ENCODE peak calls at places on chromosome 11, in eight cellular contexts. O, P, T, G, X, U, W and C are unnamed samples.

GRCh38 chr11:416051-416756 is 1.4 kb upstream of the SIGIRR start:
- DNase-seq in G (no peak), U (no peak), P (no peak), T (no peak), O (no peak), W (no peak), X (no peak), C (no peak)

GRCh38 chr11:117668291-117668690 is 128.7 kb downstream of the DSCAML1 start:
- DNase-seq in U (peak), O (no peak), P (no peak), G (no peak), T (no peak), W (no peak), X (no peak), C (no peak)

GRCh38 chr11:66071326-66071870 is 1.3 kb downstream of the PACS1 start:
- DNase-seq in U (no peak), O (no peak), P (no peak), X (peak), T (no peak), W (no peak), G (no peak), C (no peak)

GRCh38 chr11:126115820-126116319 is 53.2 kb upstream of the CDON start:
- DNase-seq in W (no peak), T (no peak), G (peak), P (peak), X (peak), U (peak), O (peak), C (no peak)

GRCh38 chr11:64347171-64347867 is 7.3 kb downstream of the CCDC88B start:
- DNase-seq in X (peak), T (no peak), U (no peak), P (no peak), W (no peak), G (no peak), O (no peak), C (no peak)

GRCh38 chr11:46674463-46675287 is 25.7 kb downstream of the ARHGAP1 start:
- DNase-seq in U (no peak), P (peak), X (peak), G (no peak), T (peak), W (no peak), O (no peak), C (no peak)

GRCh38 chr11:121833970-121834369 is 282.0 kb downstream of the BLID start:
- DNase-seq in O (no peak), T (no peak), U (no peak), P (no peak), G (no peak), W (no peak), X (no peak), C (no peak)

GRCh38 chr11:64239662-64240466 is 1.0 kb upstream of the FKBP2 start:
- DNase-seq in U (no peak), P (no peak), T (no peak), O (no peak), X (no peak), G (peak), W (no peak), C (no peak)

GRCh38 chr11:69372589-69373250 is 78.8 kb downstream of the MYEOV start:
- DNase-seq in G (no peak), X (no peak), U (no peak), P (no peak), O (no peak), T (no peak), W (no peak), C (no peak)

GRCh38 chr11:123150882-123151281 is 44.2 kb downstream of the CLMP start:
- DNase-seq in X (no peak), G (no peak), U (no peak), O (no peak), P (no peak), T (no peak), W (no peak), C (no peak)

GRCh38 chr11:126284829-126285228 is 1.9 kb downstream of the TIRAP start:
- DNase-seq in P (peak), G (peak), X (peak), W (peak), O (peak), T (peak), U (peak), C (no peak)

GRCh38 chr11:134714021-134714656 is 302.1 kb upstream of the B3GAT1 start:
- DNase-seq in G (no peak), T (no peak), X (no peak), W (no peak), O (no peak), U (no peak), P (no peak), C (no peak)

GRCh38 chr11:71086687-71087258 is 165.6 kb downstream of the SHANK2 start:
- DNase-seq in X (peak), T (peak), W (no peak), G (peak), O (no peak), P (peak), U (peak), C (no peak)

GRCh38 chr11:43518407-43519165 is 159.9 kb downstream of the TTC17 start:
- DNase-seq in T (peak), W (no peak), U (no peak), G (no peak), X (peak), P (peak), O (no peak), C (no peak)

GRCh38 chr11:19259487-19260345 is 19.0 kb upstream of the E2F8 start:
- DNase-seq in P (peak), X (peak), G (peak), O (peak), U (peak), T (peak), W (peak), C (no peak)

GRCh38 chr11:57306156-57306876 is 18.4 kb downstream of the TNKS1BP1 start:
- DNase-seq in G (no peak), O (no peak), X (no peak), T (no peak), W (no peak), P (no peak), U (no peak), C (peak)

GRCh38 chr11:58561394-58562102 is 14.1 kb downstream of the LPXN start:
- DNase-seq in T (no peak), O (no peak), W (no peak), G (no peak), P (no peak), X (no peak), U (no peak), C (no peak)

GRCh38 chr11:2853997-2854560 is 31.5 kb downstream of the CDKN1C start:
- DNase-seq in U (no peak), G (no peak), T (no peak), W (no peak), O (no peak), P (no peak), X (peak), C (no peak)

GRCh38 chr11:9017773-9018172 is 14.0 kb upstream of the NRIP3 start:
- DNase-seq in O (no peak), T (peak), X (no peak), W (no peak), U (no peak), P (peak), G (no peak), C (no peak)

GRCh38 chr11:130212431-130212961 is 52.9 kb downstream of the ST14 start:
- DNase-seq in T (peak), X (no peak), W (no peak), P (no peak), U (no peak), G (no peak), O (no peak), C (no peak)

GRCh38 chr11:134498326-134499139 is 86.5 kb upstream of the B3GAT1 start:
- DNase-seq in P (no peak), O (no peak), T (no peak), U (no peak), X (no peak), W (no peak), G (peak), C (no peak)

GRCh38 chr11:84419576-84419975 is 1133.4 kb upstream of the CCDC90B start:
- DNase-seq in X (no peak), O (no peak), P (no peak), U (no peak), W (no peak), G (no peak), T (no peak), C (no peak)

GRCh38 chr11:95877288-95877687 is 46.6 kb downstream of the MTMR2 start:
- DNase-seq in T (no peak), O (peak), P (peak), X (peak), W (no peak), U (no peak), G (no peak), C (no peak)